ENCODE peak calls at places on chromosomes 6 and 20, in eight cellular contexts. One of them, this sample, is unnamed.

GRCh38 chr6:94389218-94389617 is 969.9 kb upstream of the EPHA7 start:
- DNase-seq in neural crest cell: no peak
- DNase-seq in SK-N-SH: no peak
- DNase-seq in upper lobe of left lung: no peak
- DNase-seq in kidney epithelial cell: no peak
- DNase-seq in mammary epithelial cell: peak
- DNase-seq in AG09309: no peak
- DNase-seq in coronary artery: no peak
- DNase-seq in this sample: no peak

GRCh38 chr6:160931378-160932343 is 59.9 kb upstream of the MAP3K4 start:
- DNase-seq in neural crest cell: no peak
- DNase-seq in SK-N-SH: no peak
- DNase-seq in upper lobe of left lung: no peak
- DNase-seq in kidney epithelial cell: no peak
- DNase-seq in mammary epithelial cell: no peak
- DNase-seq in AG09309: no peak
- DNase-seq in coronary artery: no peak
- DNase-seq in this sample: no peak

GRCh38 chr20:64210661-64211369 is 44.7 kb upstream of the PCMTD2 start:
- DNase-seq in neural crest cell: no peak
- DNase-seq in SK-N-SH: no peak
- DNase-seq in upper lobe of left lung: no peak
- DNase-seq in kidney epithelial cell: no peak
- DNase-seq in mammary epithelial cell: no peak
- DNase-seq in AG09309: no peak
- DNase-seq in coronary artery: no peak
- DNase-seq in this sample: no peak

GRCh38 chr6:144718431-144718830 is 433.3 kb downstream of the UTRN start:
- DNase-seq in neural crest cell: no peak
- DNase-seq in SK-N-SH: no peak
- DNase-seq in upper lobe of left lung: no peak
- DNase-seq in kidney epithelial cell: no peak
- DNase-seq in mammary epithelial cell: peak
- DNase-seq in AG09309: peak
- DNase-seq in coronary artery: no peak
- DNase-seq in this sample: no peak

GRCh38 chr20:9066196-9066595 is 2.7 kb upstream of the PLCB4 start:
- DNase-seq in neural crest cell: no peak
- DNase-seq in SK-N-SH: no peak
- DNase-seq in upper lobe of left lung: no peak
- DNase-seq in kidney epithelial cell: peak
- DNase-seq in mammary epithelial cell: no peak
- DNase-seq in AG09309: no peak
- DNase-seq in coronary artery: no peak
- DNase-seq in this sample: no peak

GRCh38 chr6:133699986-133700385 is 188.9 kb upstream of the TCF21 start:
- DNase-seq in neural crest cell: no peak
- DNase-seq in SK-N-SH: no peak
- DNase-seq in upper lobe of left lung: no peak
- DNase-seq in kidney epithelial cell: no peak
- DNase-seq in mammary epithelial cell: no peak
- DNase-seq in AG09309: no peak
- DNase-seq in coronary artery: no peak
- DNase-seq in this sample: no peak

GRCh38 chr20:25280051-25280573 is 32.2 kb downstream of the PYGB start:
- DNase-seq in neural crest cell: no peak
- DNase-seq in SK-N-SH: peak
- DNase-seq in upper lobe of left lung: no peak
- DNase-seq in kidney epithelial cell: no peak
- DNase-seq in mammary epithelial cell: no peak
- DNase-seq in AG09309: no peak
- DNase-seq in coronary artery: no peak
- DNase-seq in this sample: peak

GRCh38 chr6:3260296-3260695 is 1.5 kb downstream of the PSMG4 start:
- DNase-seq in neural crest cell: no peak
- DNase-seq in SK-N-SH: no peak
- DNase-seq in upper lobe of left lung: no peak
- DNase-seq in kidney epithelial cell: no peak
- DNase-seq in mammary epithelial cell: no peak
- DNase-seq in AG09309: no peak
- DNase-seq in coronary artery: no peak
- DNase-seq in this sample: no peak

GRCh38 chr20:48817367-48818030 is 10.3 kb downstream of the PREX1 start:
- DNase-seq in neural crest cell: no peak
- DNase-seq in SK-N-SH: no peak
- DNase-seq in upper lobe of left lung: no peak
- DNase-seq in kidney epithelial cell: no peak
- DNase-seq in mammary epithelial cell: no peak
- DNase-seq in AG09309: no peak
- DNase-seq in coronary artery: no peak
- DNase-seq in this sample: no peak

GRCh38 chr20:20562507-20562906 is 149.9 kb downstream of the RALGAPA2 start:
- DNase-seq in neural crest cell: no peak
- DNase-seq in SK-N-SH: no peak
- DNase-seq in upper lobe of left lung: no peak
- DNase-seq in kidney epithelial cell: no peak
- DNase-seq in mammary epithelial cell: no peak
- DNase-seq in AG09309: no peak
- DNase-seq in coronary artery: no peak
- DNase-seq in this sample: no peak

GRCh38 chr20:46204594-46205205 is 86.6 kb downstream of the CD40 start:
- DNase-seq in neural crest cell: no peak
- DNase-seq in SK-N-SH: no peak
- DNase-seq in upper lobe of left lung: no peak
- DNase-seq in kidney epithelial cell: no peak
- DNase-seq in mammary epithelial cell: no peak
- DNase-seq in AG09309: no peak
- DNase-seq in coronary artery: no peak
- DNase-seq in this sample: no peak

GRCh38 chr6:169809386-169809785 is 58.0 kb downstream of the ERMARD start:
- DNase-seq in neural crest cell: no peak
- DNase-seq in SK-N-SH: no peak
- DNase-seq in upper lobe of left lung: no peak
- DNase-seq in kidney epithelial cell: no peak
- DNase-seq in mammary epithelial cell: no peak
- DNase-seq in AG09309: no peak
- DNase-seq in coronary artery: no peak
- DNase-seq in this sample: no peak

GRCh38 chr6:166244353-166245045 is 63.7 kb downstream of the PRR18 start:
- DNase-seq in neural crest cell: no peak
- DNase-seq in SK-N-SH: no peak
- DNase-seq in upper lobe of left lung: no peak
- DNase-seq in kidney epithelial cell: no peak
- DNase-seq in mammary epithelial cell: no peak
- DNase-seq in AG09309: no peak
- DNase-seq in coronary artery: no peak
- DNase-seq in this sample: no peak

DNA sequence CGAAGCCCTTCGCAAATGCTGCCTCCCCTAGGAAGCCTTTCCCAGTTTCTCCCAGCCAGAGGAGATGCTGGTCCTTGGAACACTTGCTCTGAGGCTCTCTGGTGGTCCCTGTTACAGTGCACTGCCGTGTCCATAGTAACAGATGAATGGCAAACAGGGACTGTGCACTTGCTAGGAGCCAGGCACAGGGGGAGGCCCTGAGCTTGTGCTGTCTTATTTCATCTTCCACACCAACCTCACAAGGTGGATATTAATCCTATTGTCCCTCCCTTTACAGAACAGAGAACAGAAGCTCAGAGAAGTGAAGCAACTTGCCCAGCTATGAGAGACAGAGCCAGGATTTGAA is 19.0 kb downstream of the SRC start:
- DNase-seq in neural crest cell: no peak
- DNase-seq in SK-N-SH: no peak
- DNase-seq in upper lobe of left lung: no peak
- DNase-seq in kidney epithelial cell: no peak
- DNase-seq in mammary epithelial cell: no peak
- DNase-seq in AG09309: no peak
- DNase-seq in coronary artery: no peak
- DNase-seq in this sample: no peak
- TF ChIP-seq CTCF in neural crest cell: no peak
- TF ChIP-seq CTCF in SK-N-SH: no peak
- TF ChIP-seq CTCF in upper lobe of left lung: no peak
- TF ChIP-seq CTCF in kidney epithelial cell: no peak
- TF ChIP-seq CTCF in mammary epithelial cell: no peak
- TF ChIP-seq CTCF in AG09309: no peak
- TF ChIP-seq CTCF in coronary artery: no peak
- TF ChIP-seq CTCF in this sample: no peak

DNA sequence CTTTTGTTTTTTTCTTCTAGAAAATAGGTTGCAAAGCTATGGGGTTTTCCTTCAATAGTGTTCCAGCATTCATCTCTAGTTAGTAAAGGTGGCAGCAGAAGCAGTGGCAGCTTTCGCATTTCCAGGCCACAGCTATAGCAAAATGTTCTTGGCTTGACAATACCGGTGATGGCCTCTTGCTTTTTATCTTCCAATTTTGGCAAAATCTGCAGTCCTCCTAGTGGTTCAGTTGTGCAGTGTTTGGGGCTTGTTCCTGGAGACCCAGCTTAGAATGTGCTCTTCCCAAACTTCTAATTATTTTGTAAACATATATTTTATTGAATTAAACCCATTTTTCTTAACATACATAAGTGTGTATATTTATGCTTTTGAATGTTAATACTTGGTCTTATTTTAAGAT is 370.6 kb upstream of the MAN1A1 start:
- DNase-seq in neural crest cell: no peak
- DNase-seq in SK-N-SH: no peak
- DNase-seq in upper lobe of left lung: no peak
- DNase-seq in kidney epithelial cell: no peak
- DNase-seq in mammary epithelial cell: no peak
- DNase-seq in AG09309: no peak
- DNase-seq in coronary artery: no peak
- DNase-seq in this sample: no peak
- TF ChIP-seq CTCF in neural crest cell: peak
- TF ChIP-seq CTCF in SK-N-SH: peak
- TF ChIP-seq CTCF in upper lobe of left lung: no peak
- TF ChIP-seq CTCF in kidney epithelial cell: no peak
- TF ChIP-seq CTCF in mammary epithelial cell: peak
- TF ChIP-seq CTCF in AG09309: peak
- TF ChIP-seq CTCF in coronary artery: no peak
- TF ChIP-seq CTCF in this sample: no peak

GRCh38 chr6:56714273-56714672 is 71.6 kb upstream of the DST start:
- DNase-seq in neural crest cell: no peak
- DNase-seq in SK-N-SH: no peak
- DNase-seq in upper lobe of left lung: no peak
- DNase-seq in kidney epithelial cell: no peak
- DNase-seq in mammary epithelial cell: no peak
- DNase-seq in AG09309: no peak
- DNase-seq in coronary artery: no peak
- DNase-seq in this sample: no peak

GRCh38 chr6:56708810-56709597 is 66.3 kb upstream of the DST start:
- DNase-seq in neural crest cell: no peak
- DNase-seq in SK-N-SH: peak
- DNase-seq in upper lobe of left lung: no peak
- DNase-seq in kidney epithelial cell: no peak
- DNase-seq in mammary epithelial cell: peak
- DNase-seq in AG09309: no peak
- DNase-seq in coronary artery: no peak
- DNase-seq in this sample: no peak

GRCh38 chr6:56713285-56713684 is 70.6 kb upstream of the DST start:
- DNase-seq in neural crest cell: no peak
- DNase-seq in SK-N-SH: no peak
- DNase-seq in upper lobe of left lung: no peak
- DNase-seq in kidney epithelial cell: peak
- DNase-seq in mammary epithelial cell: peak
- DNase-seq in AG09309: no peak
- DNase-seq in coronary artery: no peak
- DNase-seq in this sample: no peak

GRCh38 chr6:56709650-56710049 is 67.0 kb upstream of the DST start:
- DNase-seq in neural crest cell: no peak
- DNase-seq in SK-N-SH: no peak
- DNase-seq in upper lobe of left lung: no peak
- DNase-seq in kidney epithelial cell: no peak
- DNase-seq in mammary epithelial cell: no peak
- DNase-seq in AG09309: no peak
- DNase-seq in coronary artery: no peak
- DNase-seq in this sample: no peak

GRCh38 chr6:56710967-56711366 is 68.3 kb upstream of the DST start:
- DNase-seq in neural crest cell: no peak
- DNase-seq in SK-N-SH: no peak
- DNase-seq in upper lobe of left lung: no peak
- DNase-seq in kidney epithelial cell: no peak
- DNase-seq in mammary epithelial cell: no peak
- DNase-seq in AG09309: no peak
- DNase-seq in coronary artery: no peak
- DNase-seq in this sample: no peak
- TF ChIP-seq CTCF in neural crest cell: peak
- TF ChIP-seq CTCF in SK-N-SH: no peak
- TF ChIP-seq CTCF in upper lobe of left lung: no peak
- TF ChIP-seq CTCF in kidney epithelial cell: no peak
- TF ChIP-seq CTCF in mammary epithelial cell: no peak
- TF ChIP-seq CTCF in AG09309: no peak
- TF ChIP-seq CTCF in coronary artery: no peak
- TF ChIP-seq CTCF in this sample: no peak

GRCh38 chr6:31528307-31528777 is 420 bp upstream of the MCCD1 start:
- DNase-seq in neural crest cell: no peak
- DNase-seq in SK-N-SH: no peak
- DNase-seq in upper lobe of left lung: no peak
- DNase-seq in kidney epithelial cell: no peak
- DNase-seq in mammary epithelial cell: no peak
- DNase-seq in AG09309: no peak
- DNase-seq in coronary artery: no peak
- DNase-seq in this sample: no peak
- TF ChIP-seq CTCF in neural crest cell: no peak
- TF ChIP-seq CTCF in SK-N-SH: no peak
- TF ChIP-seq CTCF in upper lobe of left lung: no peak
- TF ChIP-seq CTCF in kidney epithelial cell: no peak
- TF ChIP-seq CTCF in mammary epithelial cell: no peak
- TF ChIP-seq CTCF in AG09309: no peak
- TF ChIP-seq CTCF in coronary artery: no peak
- TF ChIP-seq CTCF in this sample: no peak

GRCh38 chr20:32207626-32208498 is at the start of the genes PLAGL2 and POFUT1:
- DNase-seq in neural crest cell: peak
- DNase-seq in SK-N-SH: peak
- DNase-seq in upper lobe of left lung: peak
- DNase-seq in kidney epithelial cell: no peak
- DNase-seq in mammary epithelial cell: peak
- DNase-seq in AG09309: peak
- DNase-seq in coronary artery: peak
- DNase-seq in this sample: peak
- TF ChIP-seq CTCF in neural crest cell: peak
- TF ChIP-seq CTCF in SK-N-SH: peak
- TF ChIP-seq CTCF in upper lobe of left lung: peak
- TF ChIP-seq CTCF in kidney epithelial cell: no peak
- TF ChIP-seq CTCF in mammary epithelial cell: no peak
- TF ChIP-seq CTCF in AG09309: peak
- TF ChIP-seq CTCF in coronary artery: no peak
- TF ChIP-seq CTCF in this sample: no peak

GRCh38 chr6:14117158-14118090 is at the start of gene CD83:
- DNase-seq in neural crest cell: peak
- DNase-seq in SK-N-SH: peak
- DNase-seq in upper lobe of left lung: peak
- DNase-seq in kidney epithelial cell: no peak
- DNase-seq in mammary epithelial cell: peak
- DNase-seq in AG09309: no peak
- DNase-seq in coronary artery: peak
- DNase-seq in this sample: peak
- TF ChIP-seq CTCF in neural crest cell: peak
- TF ChIP-seq CTCF in SK-N-SH: peak
- TF ChIP-seq CTCF in upper lobe of left lung: peak
- TF ChIP-seq CTCF in kidney epithelial cell: peak
- TF ChIP-seq CTCF in mammary epithelial cell: no peak
- TF ChIP-seq CTCF in AG09309: peak
- TF ChIP-seq CTCF in coronary artery: no peak
- TF ChIP-seq CTCF in this sample: no peak

This sample was measured in activated B cell treated with CpG ODN at 0.5 μM for 24 hours.